ENCODE peak calls at places on chromosomes 2 and 18, in eight cellular contexts. V is stomach, H is GM12865, F is endodermal cell, C is neural progenitor cell, A is Panc1, N is heart right ventricle, T is tibial nerve. I is an unnamed sample.

GRCh38 chr2:133241231-133241575 is 327.1 kb downstream of the NCKAP5 start:
- DNase-seq in V (no peak), H (no peak), F (no peak), C (no peak), A (no peak), N (no peak), T (no peak), I (no peak)

GRCh38 chr2:25250331-25251031 is 82.1 kb upstream of the POMC start:
- DNase-seq in V (no peak), H (no peak), F (peak), C (peak), A (no peak), N (no peak), T (no peak), I (no peak)

GRCh38 chr2:23904692-23905091 is 22.2 kb downstream of the ATAD2B start:
- DNase-seq in V (no peak), H (no peak), F (no peak), C (no peak), A (no peak), N (no peak), T (no peak), I (no peak)

GRCh38 chr2:240523451-240524281 is 34.1 kb downstream of the ANKMY1 start:
- DNase-seq in V (no peak), H (no peak), F (peak), C (no peak), A (no peak), N (no peak), T (no peak), I (no peak)

GRCh38 chr2:124542932-124543640 is 518.0 kb downstream of the CNTNAP5 start:
- DNase-seq in V (no peak), H (no peak), F (no peak), C (no peak), A (no peak), N (peak), T (no peak), I (no peak)

GRCh38 chr2:207484444-207485391 is 45.0 kb upstream of the CREB1 start:
- DNase-seq in V (no peak), H (peak), F (no peak), C (no peak), A (no peak), N (no peak), T (no peak), I (no peak)

GRCh38 chr2:225598922-225599321 is 199.4 kb downstream of the NYAP2 start:
- DNase-seq in V (no peak), H (no peak), F (no peak), C (no peak), A (no peak), N (no peak), T (no peak), I (no peak)

GRCh38 chr18:46706968-46707367 is 49.9 kb downstream of the ST8SIA5 start:
- DNase-seq in V (no peak), H (no peak), F (no peak), C (no peak), A (peak), N (no peak), T (no peak), I (no peak)

GRCh38 chr2:170744248-170745002 is 25.8 kb upstream of the ERICH2 start:
- DNase-seq in V (no peak), H (no peak), F (no peak), C (no peak), A (no peak), N (no peak), T (no peak), I (no peak)

GRCh38 chr2:26485099-26485498 is 7.2 kb upstream of the OTOF start:
- DNase-seq in V (no peak), H (no peak), F (no peak), C (no peak), A (no peak), N (no peak), T (no peak), I (no peak)

GRCh38 chr2:172442072-172442895 is 14.9 kb downstream of the ITGA6 start:
- DNase-seq in V (peak), H (no peak), F (no peak), C (peak), A (peak), N (no peak), T (no peak), I (peak)

GRCh38 chr2:227816507-227817274 is 3.0 kb downstream of the CCL20 start:
- DNase-seq in V (no peak), H (peak), F (no peak), C (no peak), A (no peak), N (no peak), T (no peak), I (no peak)

GRCh38 chr18:48974304-48975220 is 23.8 kb upstream of the SMAD7 start:
- DNase-seq in V (no peak), H (no peak), F (peak), C (peak), A (no peak), N (peak), T (no peak), I (peak)
- H3K4me3 ChIP-seq in V (no peak), H (peak), F (peak), C (peak), A (peak), N (peak), T (peak), I (peak)

GRCh38 chr2:128321421-128321775 is 2.7 kb upstream of the HS6ST1 start:
- DNase-seq in V (no peak), H (no peak), F (no peak), C (peak), A (no peak), N (peak), T (no peak), I (no peak)

GRCh38 chr2:128318776-128319456 is at the start of gene HS6ST1:
- DNase-seq in V (peak), H (peak), F (peak), C (peak), A (no peak), N (peak), T (peak), I (peak)

GRCh38 chr2:128319457-128319772 is 747 bp upstream of the HS6ST1 start:
- DNase-seq in V (no peak), H (no peak), F (no peak), C (no peak), A (no peak), N (no peak), T (no peak), I (peak)

GRCh38 chr2:128320609-128321420 is 2.1 kb upstream of the HS6ST1 start:
- DNase-seq in V (no peak), H (no peak), F (peak), C (no peak), A (no peak), N (no peak), T (no peak), I (no peak)

DNA sequence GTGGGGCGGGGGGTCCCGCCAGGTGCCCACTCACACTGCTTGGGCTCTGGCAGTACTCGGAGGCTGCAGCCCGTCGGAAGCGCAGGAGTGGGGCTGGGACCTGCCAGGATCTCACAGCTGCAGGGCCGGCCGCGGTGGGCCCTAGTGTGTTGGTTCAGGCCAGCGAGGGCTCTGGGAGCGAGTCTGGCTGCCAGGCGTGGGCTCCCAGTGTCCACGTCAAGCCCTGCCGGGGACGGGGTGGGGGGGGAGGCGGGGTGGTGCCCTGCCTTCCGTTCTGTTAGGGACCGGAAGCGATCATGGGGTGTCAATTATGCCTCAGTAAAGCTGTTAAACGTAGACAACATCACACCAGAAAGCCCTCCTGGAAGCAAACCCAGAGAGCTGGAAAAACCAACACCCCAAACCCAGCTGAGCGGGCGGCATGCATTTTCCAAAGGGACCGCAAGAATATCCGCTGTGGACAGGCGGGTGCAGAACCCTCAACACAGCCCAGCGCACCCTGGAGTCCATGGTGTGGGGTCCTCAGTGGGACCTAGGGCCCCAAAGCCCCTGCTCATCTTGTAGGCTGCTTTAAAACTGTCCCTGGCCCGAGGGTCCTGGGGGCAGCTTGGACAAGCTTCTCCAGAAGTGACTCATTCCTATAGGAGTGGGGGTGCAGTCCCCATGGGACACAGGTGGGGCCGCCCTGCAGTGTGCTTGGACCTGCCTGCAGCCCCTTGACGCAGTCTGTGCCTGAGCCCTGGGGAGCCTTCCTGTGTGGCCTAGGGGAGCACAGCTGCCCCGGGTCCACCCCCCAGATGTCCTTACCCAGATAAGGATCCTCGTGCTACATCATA is 1.3 kb upstream of the HS6ST1 start:
- DNase-seq in V (peak), H (no peak), F (peak), C (no peak), A (no peak), N (no peak), T (no peak), I (no peak)
- H3K4me3 ChIP-seq in V (peak), H (no peak), F (no peak), C (no peak), A (no peak), N (no peak), T (no peak), I (peak)

GRCh38 chr2:113257511-113258264 is 21.0 kb downstream of the PAX8 start:
- DNase-seq in V (no peak), H (no peak), F (no peak), C (no peak), A (no peak), N (no peak), T (no peak), I (no peak)

GRCh38 chr2:113263546-113263945 is 15.2 kb downstream of the PAX8 start:
- DNase-seq in V (no peak), H (no peak), F (no peak), C (no peak), A (no peak), N (no peak), T (no peak), I (no peak)

GRCh38 chr2:113258748-113259147 is 20.0 kb downstream of the PAX8 start:
- DNase-seq in V (no peak), H (no peak), F (no peak), C (peak), A (no peak), N (no peak), T (no peak), I (no peak)

GRCh38 chr2:113264713-113265403 is 13.9 kb downstream of the PAX8 start:
- DNase-seq in V (no peak), H (no peak), F (no peak), C (no peak), A (no peak), N (no peak), T (no peak), I (no peak)

DNA sequence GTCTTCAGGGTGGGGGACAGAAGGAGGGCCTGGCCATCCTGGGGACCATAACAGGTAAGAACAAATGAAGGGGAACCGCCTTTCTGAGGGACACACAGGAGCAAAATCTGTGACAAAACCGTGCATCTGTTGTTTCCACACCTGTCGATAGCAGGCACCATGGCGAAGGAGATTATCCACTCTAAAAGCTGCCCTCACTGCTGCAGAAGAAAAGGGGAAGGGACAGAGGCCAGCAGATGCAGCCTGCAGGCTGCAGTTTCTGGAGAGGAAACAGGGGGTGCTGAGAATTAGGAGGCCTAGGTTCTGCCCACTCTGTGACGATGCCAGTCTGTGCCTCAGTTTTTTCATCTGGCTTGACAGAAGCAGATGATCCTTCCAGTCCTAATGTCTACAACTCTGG is 17.8 kb downstream of the PAX8 start:
- DNase-seq in V (no peak), H (no peak), F (no peak), C (peak), A (no peak), N (no peak), T (no peak), I (no peak)
- H3K4me3 ChIP-seq in V (no peak), H (no peak), F (no peak), C (no peak), A (no peak), N (no peak), T (no peak), I (no peak)

GRCh38 chr18:57436193-57436964 is 1.2 kb downstream of the ONECUT2 start:
- DNase-seq in V (no peak), H (no peak), F (peak), C (peak), A (no peak), N (no peak), T (no peak), I (no peak)
- H3K4me3 ChIP-seq in V (peak), H (no peak), F (peak), C (no peak), A (peak), N (no peak), T (peak), I (peak)

DNA sequence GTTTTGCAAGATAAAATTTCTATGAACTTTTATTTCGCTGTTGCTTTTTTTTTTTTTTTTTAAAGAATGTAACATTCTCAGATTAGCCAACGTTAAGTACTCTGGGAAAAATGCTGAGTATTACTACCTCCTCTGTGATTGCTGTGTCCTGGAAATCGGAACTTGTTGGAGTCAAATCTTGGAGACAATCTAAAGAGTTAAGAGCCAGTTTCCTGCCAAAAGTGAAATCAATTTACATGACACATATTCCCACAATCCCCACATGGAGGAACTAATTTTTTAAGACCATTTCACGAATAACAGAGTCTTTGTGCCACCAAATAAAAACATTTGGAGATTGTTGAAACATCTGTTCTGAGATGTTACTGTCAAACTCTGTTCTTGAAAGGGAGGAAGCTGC is 127.8 kb downstream of the MEP1B start:
- DNase-seq in V (no peak), H (no peak), F (no peak), C (no peak), A (no peak), N (no peak), T (no peak), I (no peak)
- H3K4me3 ChIP-seq in V (no peak), H (no peak), F (no peak), C (no peak), A (no peak), N (no peak), T (no peak), I (no peak)

DNA sequence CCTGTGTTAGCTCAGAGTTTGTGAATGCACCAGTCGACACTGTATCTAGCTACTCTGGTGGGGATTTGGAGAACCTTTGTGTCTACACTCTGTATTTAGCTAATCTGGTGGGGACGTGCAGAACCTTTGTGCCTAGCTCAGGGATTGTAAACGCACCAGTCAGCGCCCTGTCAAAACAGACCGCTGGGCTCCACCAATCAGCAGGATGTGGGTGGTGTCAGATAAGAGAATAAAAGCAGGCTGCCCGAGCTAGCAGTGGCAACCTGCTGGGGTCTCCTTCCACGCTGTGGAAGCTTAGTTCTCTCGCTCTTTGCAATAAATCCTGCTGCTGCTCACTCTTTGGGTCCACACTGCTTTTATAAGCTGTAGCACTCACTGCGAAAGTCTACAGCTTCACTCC is 324.2 kb downstream of the RAD51AP2 start:
- DNase-seq in V (no peak), H (no peak), F (no peak), C (no peak), A (no peak), N (no peak), T (no peak), I (no peak)
- H3K4me3 ChIP-seq in V (no peak), H (no peak), F (no peak), C (no peak), A (no peak), N (no peak), T (no peak), I (no peak)

GRCh38 chr18:3061581-3062416 is 48.9 kb upstream of the LPIN2 start:
- DNase-seq in V (no peak), H (peak), F (peak), C (no peak), A (no peak), N (no peak), T (no peak), I (no peak)

GRCh38 chr18:3066391-3067079 is 53.6 kb upstream of the LPIN2 start:
- DNase-seq in V (no peak), H (no peak), F (no peak), C (no peak), A (no peak), N (no peak), T (no peak), I (no peak)

GRCh38 chr18:3060667-3061580 is 48.0 kb upstream of the LPIN2 start:
- DNase-seq in V (no peak), H (peak), F (peak), C (no peak), A (no peak), N (no peak), T (no peak), I (no peak)

GRCh38 chr18:3059272-3059671 is 46.3 kb upstream of the LPIN2 start:
- DNase-seq in V (no peak), H (peak), F (no peak), C (no peak), A (no peak), N (no peak), T (no peak), I (no peak)

GRCh38 chr18:3062798-3063563 is 50.0 kb upstream of the LPIN2 start:
- DNase-seq in V (peak), H (peak), F (peak), C (peak), A (peak), N (peak), T (peak), I (peak)
- H3K4me3 ChIP-seq in V (no peak), H (no peak), F (no peak), C (no peak), A (no peak), N (no peak), T (no peak), I (no peak)

GRCh38 chr2:118134650-118135049 is 46.4 kb downstream of the INSIG2 start:
- DNase-seq in V (no peak), H (no peak), F (no peak), C (no peak), A (no peak), N (no peak), T (no peak), I (no peak)
- H3K4me3 ChIP-seq in V (no peak), H (no peak), F (no peak), C (no peak), A (no peak), N (no peak), T (no peak), I (no peak)